ENCODE peak calls at places on chromosomes 1 and 21, in six cellular contexts. Q is skeletal muscle cell, L is activated T-cell treated with anti-CD3 and anti-CD28 coated beads for 1 hour, S is Calu3, B is posterior cingulate gyrus, I is Kasumi-1. U is an unnamed sample.

GRCh38 chr1:50333595-50333974 is 89.7 kb downstream of the DMRTA2 start:
- DNase-seq in Q (no peak), L (peak; percentile 29), S (peak; percentile 71), B (peak; percentile 43), I (peak; percentile 56), U (no peak)

GRCh38 chr1:9651565-9652378 is at the start of gene PIK3CD:
- DNase-seq in Q (no peak), L (peak; percentile 25), S (no peak), B (no peak), I (peak; percentile 56), U (no peak)

GRCh38 chr1:41580021-41580420 is 95.5 kb upstream of the EDN2 start:
- DNase-seq in Q (no peak), L (no peak), S (no peak), B (no peak), I (no peak), U (no peak)

GRCh38 chr1:190147616-190148015 is 330.0 kb downstream of the BRINP3 start:
- DNase-seq in Q (no peak), L (no peak), S (no peak), B (no peak), I (no peak), U (no peak)

GRCh38 chr21:44911384-44912157 is 9.1 kb downstream of the ITGB2 start:
- DNase-seq in Q (no peak), L (peak; percentile 56), S (peak; percentile 84), B (peak; percentile 67), I (no peak), U (peak; percentile 46)

GRCh38 chr21:45618846-45619485 is 24.6 kb upstream of the PCBP3 start:
- DNase-seq in Q (no peak), L (no peak), S (no peak), B (no peak), I (no peak), U (no peak)

GRCh38 chr21:29465528-29465927 is 166.8 kb downstream of the BACH1 start:
- DNase-seq in Q (no peak), L (no peak), S (no peak), B (no peak), I (no peak), U (no peak)

GRCh38 chr1:26994020-26994745 is 691 bp downstream of the TRNP1 start:
- DNase-seq in Q (no peak), L (peak; percentile 12), S (no peak), B (no peak), I (no peak), U (no peak)

GRCh38 chr1:245168090-245168489 is 13.3 kb downstream of the KIF26B start:
- DNase-seq in Q (no peak), L (no peak), S (no peak), B (no peak), I (peak; percentile 83), U (no peak)

GRCh38 chr1:26281091-26281958 is 1.4 kb downstream of the SH3BGRL3 start:
- DNase-seq in Q (no peak), L (no peak), S (no peak), B (no peak), I (no peak), U (no peak)

GRCh38 chr1:15933684-15934083 is 42.2 kb downstream of the ZBTB17 start:
- DNase-seq in Q (no peak), L (no peak), S (no peak), B (no peak), I (no peak), U (no peak)

GRCh38 chr1:8464987-8465386 is 147.1 kb downstream of the SLC45A1 start:
- DNase-seq in Q (no peak), L (no peak), S (no peak), B (no peak), I (peak; percentile 21), U (no peak)

GRCh38 chr1:220189750-220190347 is 82.4 kb downstream of the RAB3GAP2 start:
- DNase-seq in Q (peak; percentile 1), L (no peak), S (no peak), B (no peak), I (peak; percentile 32), U (peak; percentile 16)

GRCh38 chr1:31372961-31373896 is at the start of gene FABP3:
- DNase-seq in Q (peak; percentile 26), L (no peak), S (peak; percentile 62), B (peak; percentile 72), I (peak; percentile 55), U (peak; percentile 71)

GRCh38 chr1:150875197-150876110 is 945 bp downstream of the ARNT start:
- DNase-seq in Q (no peak), L (no peak), S (peak; percentile 14), B (peak; percentile 14), I (peak; percentile 42), U (peak; percentile 10)

GRCh38 chr1:55720243-55720642 is 505.1 kb upstream of the USP24 start:
- DNase-seq in Q (peak; percentile 66), L (no peak), S (no peak), B (no peak), I (no peak), U (no peak)

GRCh38 chr1:228978486-228979324 is 243.4 kb downstream of the RHOU start:
- DNase-seq in Q (no peak), L (no peak), S (no peak), B (no peak), I (no peak), U (no peak)

GRCh38 chr1:97739596-97740103 is 181.2 kb downstream of the DPYD start:
- DNase-seq in Q (no peak), L (no peak), S (no peak), B (no peak), I (no peak), U (no peak)

GRCh38 chr1:5913078-5913845 is 79.0 kb downstream of the NPHP4 start:
- DNase-seq in Q (no peak), L (no peak), S (no peak), B (no peak), I (no peak), U (no peak)

GRCh38 chr1:158019177-158019868 is 25.9 kb downstream of the KIRREL1 start:
- DNase-seq in Q (peak; percentile 77), L (no peak), S (peak; percentile 74), B (no peak), I (no peak), U (peak; percentile 42)

GRCh38 chr1:219812491-219813221 is 115.7 kb downstream of the SLC30A10 start:
- DNase-seq in Q (no peak), L (no peak), S (peak; percentile 68), B (peak; percentile 51), I (peak; percentile 86), U (peak; percentile 85)

GRCh38 chr1:20487236-20487590 is 1.2 kb upstream of the CAMK2N1 start:
- DNase-seq in Q (no peak), L (no peak), S (no peak), B (no peak), I (no peak), U (no peak)